ENCODE peak calls at places on chromosome 10, in four cellular contexts. X is neuronal stem cell, C is spleen, A is AG04449. L is an unnamed sample.

GRCh38 chr10:83666762-83667161 is 472.5 kb upstream of the GHITM start:
- DNase-seq in X (no peak), C (no peak), A (no peak), L (no peak)

GRCh38 chr10:80472234-80473095 is 18.4 kb downstream of the TSPAN14 start:
- DNase-seq in X (no peak), C (no peak), A (no peak), L (no peak)

GRCh38 chr10:38094158-38094922 is at the start of gene ZNF37A:
- DNase-seq in X (peak; percentile 82), C (peak; percentile 97), A (peak; percentile 82), L (peak; percentile 93)

GRCh38 chr10:47042199-47042473 is 130.9 kb downstream of the PTPN20 start:
- DNase-seq in X (no peak), C (peak; percentile 44), A (no peak), L (no peak)

GRCh38 chr10:97842658-97843295 is 6.9 kb upstream of the GOLGA7B start:
- DNase-seq in X (no peak), C (no peak), A (no peak), L (no peak)

GRCh38 chr10:66925896-66926719 is at the start of gene LRRTM3:
- DNase-seq in X (peak; percentile 76), C (no peak), A (peak; percentile 29), L (peak; percentile 66)

GRCh38 chr10:132799856-132800255 is 13.9 kb upstream of the NKX6-2 start:
- DNase-seq in X (no peak), C (no peak), A (no peak), L (no peak)

GRCh38 chr10:48517911-48518321 is 87.0 kb downstream of the ARHGAP22 start:
- DNase-seq in X (no peak), C (peak; percentile 70), A (no peak), L (no peak)

GRCh38 chr10:116553378-116553980 is 7.7 kb downstream of the PNLIP start:
- DNase-seq in X (no peak), C (no peak), A (no peak), L (peak; percentile 69)

GRCh38 chr10:46050956-46051355 is 4.9 kb upstream of the MSMB start:
- DNase-seq in X (no peak), C (no peak), A (no peak), L (no peak)

GRCh38 chr10:394061-394438 is 258.8 kb downstream of the ZMYND11 start:
- DNase-seq in X (no peak), C (no peak), A (no peak), L (no peak)

GRCh38 chr10:9547921-9548904 is 1469.5 kb upstream of the CELF2 start:
- DNase-seq in X (no peak), C (no peak), A (no peak), L (no peak)

GRCh38 chr10:78162867-78163266 is 129.2 kb downstream of the RPS24 start:
- DNase-seq in X (no peak), C (no peak), A (no peak), L (no peak)

GRCh38 chr10:82850166-82850565 is 975.2 kb downstream of the NRG3 start:
- DNase-seq in X (no peak), C (no peak), A (no peak), L (no peak)

GRCh38 chr10:129877773-129878371 is 86.2 kb downstream of the EBF3 start:
- DNase-seq in X (no peak), C (no peak), A (no peak), L (no peak)

GRCh38 chr10:34539533-34540315 is 275.4 kb downstream of the PARD3 start:
- DNase-seq in X (no peak), C (no peak), A (no peak), L (no peak)

GRCh38 chr10:78555128-78555527 is 513.6 kb upstream of the ZMIZ1 start:
- DNase-seq in X (no peak), C (no peak), A (no peak), L (no peak)

GRCh38 chr10:132434405-132435005 is 37.5 kb downstream of the PWWP2B start:
- DNase-seq in X (no peak), C (peak; percentile 95), A (no peak), L (no peak)

GRCh38 chr10:25078659-25079429 is 62.4 kb downstream of the THNSL1 start:
- DNase-seq in X (no peak), C (no peak), A (no peak), L (no peak)

DNA sequence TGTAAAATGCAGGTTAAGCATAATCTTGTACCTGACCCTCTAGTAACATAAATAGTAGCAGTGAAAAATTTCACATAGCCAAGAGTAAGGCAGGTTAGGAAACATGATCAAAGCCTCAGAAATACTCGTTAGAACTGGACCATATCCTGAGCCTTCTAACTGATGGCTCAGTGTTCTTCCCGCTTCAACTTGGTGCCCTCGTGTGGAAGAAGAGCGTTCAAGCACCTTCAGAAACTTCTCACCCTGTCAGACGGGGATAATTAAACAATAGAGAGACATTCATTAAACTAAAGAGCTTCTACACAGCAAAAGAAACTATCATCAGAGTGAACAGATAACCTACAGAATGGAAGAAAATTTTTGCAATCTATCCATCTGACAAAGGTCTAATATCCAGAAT is 124.5 kb downstream of the MYOF start:
- DNase-seq in X (peak; percentile 14), C (no peak), A (no peak), L (peak; percentile 28)
- H3K4me3 ChIP-seq in X (no peak overlapping the region), C (no peak overlapping the region), A (no peak overlapping the region), L (no peak overlapping the region)

GRCh38 chr10:61757001-61757400 is 94.3 kb downstream of the CABCOCO1 start:
- DNase-seq in X (no peak), C (no peak), A (no peak), L (no peak)
- H3K4me3 ChIP-seq in X (no peak overlapping the region), C (no peak overlapping the region), A (no peak overlapping the region), L (no peak overlapping the region)

GRCh38 chr10:5698062-5698461 is 13.4 kb downstream of the TASOR2 start:
- DNase-seq in X (no peak), C (no peak), A (no peak), L (no peak)

GRCh38 chr10:5697342-5697741 is 12.7 kb downstream of the TASOR2 start:
- DNase-seq in X (no peak), C (no peak), A (no peak), L (no peak)

GRCh38 chr10:5691786-5692185 is 7.1 kb downstream of the TASOR2 start:
- DNase-seq in X (no peak), C (no peak), A (no peak), L (no peak)

GRCh38 chr10:5692476-5693358 is 8.1 kb downstream of the TASOR2 start:
- DNase-seq in X (peak; percentile 51), C (peak; percentile 91), A (no peak), L (no peak)

GRCh38 chr10:5694573-5694972 is 9.9 kb downstream of the TASOR2 start:
- DNase-seq in X (no peak), C (no peak), A (no peak), L (no peak)
- H3K4me3 ChIP-seq in X (no peak overlapping the region), C (no peak overlapping the region), A (no peak overlapping the region), L (no peak overlapping the region)

GRCh38 chr10:19968745-19969144 is 152.5 kb downstream of the PLXDC2 start:
- DNase-seq in X (no peak), C (no peak), A (no peak), L (no peak)

GRCh38 chr10:19971343-19971742 is 155.1 kb downstream of the PLXDC2 start:
- DNase-seq in X (no peak), C (no peak), A (no peak), L (no peak)

GRCh38 chr10:19964625-19965024 is 148.4 kb downstream of the PLXDC2 start:
- DNase-seq in X (no peak), C (no peak), A (no peak), L (no peak)

GRCh38 chr10:19970707-19971106 is 154.5 kb downstream of the PLXDC2 start:
- DNase-seq in X (no peak), C (no peak), A (no peak), L (no peak)

GRCh38 chr10:19966751-19967150 is 150.5 kb downstream of the PLXDC2 start:
- DNase-seq in X (peak; percentile 39), C (no peak), A (no peak), L (no peak)
- H3K4me3 ChIP-seq in X (no peak overlapping the region), C (no peak overlapping the region), A (no peak overlapping the region), L (no peak overlapping the region)

GRCh38 chr10:1663226-1663625 is 74.1 kb downstream of the ADARB2 start:
- DNase-seq in X (no peak), C (peak; percentile 66), A (no peak), L (no peak)

GRCh38 chr10:1661861-1662260 is 75.5 kb downstream of the ADARB2 start:
- DNase-seq in X (no peak), C (peak; percentile 86), A (no peak), L (no peak)

GRCh38 chr10:1660815-1661214 is 76.5 kb downstream of the ADARB2 start:
- DNase-seq in X (no peak), C (no peak), A (no peak), L (no peak)

GRCh38 chr10:1661416-1661815 is 75.9 kb downstream of the ADARB2 start:
- DNase-seq in X (no peak), C (no peak), A (no peak), L (no peak)

DNA sequence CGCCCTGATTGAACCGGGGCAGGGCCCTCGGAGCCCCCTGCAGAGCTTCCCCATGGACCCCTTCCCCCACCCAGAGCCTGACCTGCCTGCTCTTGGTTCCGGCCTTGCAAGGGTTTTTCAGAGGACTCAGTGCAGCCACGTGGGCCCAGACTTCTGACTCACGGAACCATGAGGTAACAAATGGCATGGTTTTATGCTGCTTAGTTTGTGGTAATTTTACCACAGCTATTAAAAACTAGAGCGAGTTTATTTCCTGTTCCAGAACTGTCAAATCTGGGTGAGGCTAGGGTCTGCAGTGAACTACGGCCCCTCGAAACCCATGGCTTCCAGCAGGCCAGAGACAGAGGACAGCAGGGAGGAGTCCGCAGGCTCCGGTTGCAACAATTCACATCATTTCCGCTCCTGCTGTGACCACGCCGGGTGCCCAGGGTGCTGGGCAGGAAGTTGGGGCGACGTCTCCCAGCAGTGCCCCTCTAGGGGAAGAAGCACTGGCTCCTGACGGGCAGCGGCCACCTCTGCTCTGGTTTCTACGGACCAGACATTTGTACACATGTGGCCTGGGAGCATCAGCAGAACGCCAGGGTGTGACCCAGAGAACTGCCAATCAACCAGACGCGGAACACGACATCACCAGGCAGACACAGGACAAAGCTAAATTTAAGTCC is 74.8 kb downstream of the ADARB2 start:
- DNase-seq in X (no peak), C (peak; percentile 77), A (no peak), L (no peak)
- H3K4me3 ChIP-seq in X (no peak overlapping the region), C (no peak overlapping the region), A (no peak overlapping the region), L (no peak overlapping the region)

L was measured in LNCaP clone FGC.